ENCODE peak calls at places on chromosomes 6 and 20, in six cellular contexts. D is cardiac fibroblast; P is epithelial cell of esophagus; E is CD4-positive, CD25-positive, alpha-beta regulatory T cell; O is left ventricle myocardium inferior; Z is GM23338. W is an unnamed sample.

GRCh38 chr6:56593801-56594318 is 48.8 kb downstream of the DST start:
- DNase-seq in E (peak; percentile 53), D (peak; percentile 38), O (no peak), Z (no peak), P (peak; percentile 34), W (no peak)

GRCh38 chr20:49668181-49668877 is 45.3 kb downstream of the B4GALT5 start:
- DNase-seq in D (no peak), O (peak; percentile 19), E (peak; percentile 53), P (no peak), Z (no peak), W (no peak)

GRCh38 chr20:3795511-3796468 is at the start of gene CDC25B:
- DNase-seq in P (peak; percentile 88), Z (peak; percentile 96), D (peak; percentile 93), O (peak; percentile 95), E (peak; percentile 94), W (peak; percentile 84)

GRCh38 chr6:9467746-9468145 is 947.1 kb downstream of the TFAP2A start:
- DNase-seq in Z (no peak), P (peak; percentile 11), D (peak; percentile 53), O (no peak), E (no peak), W (no peak)

GRCh38 chr6:32181890-32182529 is 2.0 kb downstream of the AGER start:
- DNase-seq in P (no peak), E (no peak), Z (no peak), O (no peak), D (no peak), W (no peak)

GRCh38 chr6:27672113-27672799 is 199.4 kb upstream of the ZNF184 start:
- DNase-seq in P (peak; percentile 86), Z (peak; percentile 87), O (no peak), E (peak; percentile 74), D (peak; percentile 91), W (no peak)

GRCh38 chr20:39563406-39563805 is 601.3 kb downstream of the DHX35 start:
- DNase-seq in E (no peak), O (no peak), Z (no peak), P (no peak), D (no peak), W (no peak)

GRCh38 chr20:64164123-64164836 is at the start of gene MYT1:
- DNase-seq in P (no peak), D (no peak), O (no peak), Z (no peak), E (no peak), W (no peak)

GRCh38 chr6:167776906-167777645 is 49.6 kb upstream of the AFDN start:
- DNase-seq in Z (no peak), O (no peak), P (no peak), D (no peak), E (no peak), W (no peak)

GRCh38 chr20:50670126-50670862 is 21.0 kb downstream of the RIPOR3 start:
- DNase-seq in P (peak; percentile 97), O (no peak), D (no peak), E (no peak), Z (no peak), W (no peak)

GRCh38 chr20:19546648-19547047 is 211.4 kb upstream of the RIN2 start:
- DNase-seq in O (no peak), P (no peak), Z (no peak), D (no peak), E (no peak), W (no peak)

GRCh38 chr6:159094444-159095252 is 49.9 kb upstream of the TAGAP start:
- DNase-seq in E (peak; percentile 42), O (no peak), Z (no peak), P (no peak), D (no peak), W (no peak)

GRCh38 chr6:39452306-39452705 is 129.8 kb upstream of the KCNK16 start:
- DNase-seq in E (no peak), O (no peak), P (peak; percentile 80), Z (no peak), D (peak; percentile 71), W (no peak)
- H3K4me3 ChIP-seq in E (no peak overlapping the region), O (no peak overlapping the region), P (no peak overlapping the region), Z (no peak overlapping the region), D (no peak overlapping the region), W (no peak overlapping the region)

DNA sequence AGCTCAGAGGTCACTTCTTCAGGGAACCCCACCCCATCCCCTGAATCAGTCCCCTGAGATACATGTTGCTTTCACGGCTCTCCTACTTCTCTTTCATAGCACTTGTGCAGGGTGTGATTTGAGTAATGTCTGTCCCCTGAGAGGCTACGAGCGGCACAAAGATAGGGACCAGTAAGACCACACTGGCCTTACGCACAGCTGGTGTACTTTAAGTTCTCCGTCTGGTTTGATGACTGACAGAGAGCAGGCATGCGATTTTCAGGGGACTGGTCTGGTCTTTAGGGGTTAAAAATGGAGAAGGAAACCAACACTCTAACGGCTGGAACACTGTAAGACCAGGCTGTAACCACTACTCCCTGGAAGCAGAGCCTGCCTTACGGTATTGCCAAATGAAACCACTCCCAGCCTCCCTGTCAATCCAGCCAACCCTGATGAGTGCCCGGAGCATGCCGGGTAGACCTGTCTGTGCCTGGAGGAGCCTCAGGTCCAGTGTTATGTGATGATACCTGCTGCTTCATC is 47.1 kb downstream of the ELMO2 start:
- DNase-seq in Z (no peak), O (no peak), E (no peak), D (no peak), P (no peak), W (no peak)
- H3K4me3 ChIP-seq in Z (no peak overlapping the region), O (peak overlapping the region; percentile 30), E (no peak overlapping the region), D (no peak overlapping the region), P (no peak overlapping the region), W (no peak overlapping the region)

DNA sequence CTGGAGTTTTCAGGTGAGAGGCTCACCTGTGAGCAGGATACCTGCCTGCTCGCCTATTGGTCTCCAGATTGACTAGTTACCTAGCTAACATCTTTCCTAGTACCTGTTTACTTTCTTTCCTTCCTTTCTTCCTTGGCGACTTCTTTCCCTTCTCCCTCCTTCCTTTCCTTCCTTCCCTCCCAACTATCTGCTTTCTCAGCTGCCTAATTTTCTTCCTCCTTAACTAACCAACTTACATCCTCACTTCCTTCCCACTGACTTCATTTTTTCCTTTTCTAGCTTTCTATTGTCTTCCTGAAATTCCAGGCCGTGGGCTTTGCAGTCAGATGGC is 285 bp downstream of the SGK2 start:
- DNase-seq in O (no peak), D (no peak), P (no peak), Z (no peak), E (no peak), W (no peak)
- H3K4me3 ChIP-seq in O (no peak overlapping the region), D (no peak overlapping the region), P (no peak overlapping the region), Z (no peak overlapping the region), E (no peak overlapping the region), W (no peak overlapping the region)

GRCh38 chr6:116564921-116565872 is 6.1 kb upstream of the RWDD1 start:
- DNase-seq in Z (peak; percentile 25), D (no peak), E (peak; percentile 7), O (peak; percentile 34), P (peak; percentile 24), W (no peak)
- H3K4me3 ChIP-seq in Z (no peak overlapping the region), D (peak overlapping the region; percentile 9), E (no peak overlapping the region), O (peak overlapping the region; percentile 55), P (peak overlapping the region; percentile 6), W (no peak overlapping the region)

GRCh38 chr6:18147616-18148015 is 7.3 kb downstream of the TPMT start:
- DNase-seq in D (no peak), E (no peak), O (no peak), P (no peak), Z (no peak), W (no peak)
- H3K4me3 ChIP-seq in D (no peak overlapping the region), E (no peak overlapping the region), O (no peak overlapping the region), P (no peak overlapping the region), Z (no peak overlapping the region), W (no peak overlapping the region)

GRCh38 chr6:41360314-41360685 is 24.9 kb downstream of the NCR2 start:
- DNase-seq in Z (no peak), O (no peak), D (no peak), E (no peak), P (no peak), W (no peak)
- H3K4me3 ChIP-seq in Z (no peak overlapping the region), O (no peak overlapping the region), D (no peak overlapping the region), E (no peak overlapping the region), P (no peak overlapping the region), W (no peak overlapping the region)

GRCh38 chr6:150118208-150118607 is 24.6 kb upstream of the PPP1R14C start:
- DNase-seq in D (no peak), Z (no peak), P (no peak), E (no peak), O (no peak), W (no peak)
- H3K4me3 ChIP-seq in D (no peak overlapping the region), Z (no peak overlapping the region), P (no peak overlapping the region), E (no peak overlapping the region), O (no peak overlapping the region), W (no peak overlapping the region)

GRCh38 chr20:44522841-44523240 is 971 bp upstream of the SERINC3 start:
- DNase-seq in O (no peak), Z (no peak), P (no peak), E (no peak), D (no peak), W (no peak)
- H3K4me3 ChIP-seq in O (no peak overlapping the region), Z (no peak overlapping the region), P (no peak overlapping the region), E (peak overlapping the region; percentile 99), D (no peak overlapping the region), W (no peak overlapping the region)